ENCODE peak calls at places on chromosomes 16 and 17, in five cellular contexts. F, Y, Z, Q and S are unnamed samples. For H3K9me3, the result is how much of the 10 kb centered on the place peaks cover.

GRCh38 chr17:44307387-44308186 is 814 bp upstream of the RUNDC3A start:
- DNase-seq in Z (peak), Y (peak), Q (peak), F (peak), S (peak)

GRCh38 chr16:46426336-46426735 is 194.8 kb downstream of the SHCBP1 start:
- DNase-seq in Z (no peak), F (no peak), Q (no peak), Y (no peak), S (no peak)

GRCh38 chr16:50591800-50592771 is 43.9 kb downstream of the NKD1 start:
- DNase-seq in Z (peak), Q (peak), F (no peak), Y (peak), S (no peak)

GRCh38 chr17:42118545-42118944 is 2.6 kb downstream of the KAT2A start:
- DNase-seq in Z (no peak), Y (peak), F (peak), Q (no peak), S (peak)

GRCh38 chr16:386641-387156 is 4.9 kb upstream of the PGAP6 start:
- DNase-seq in Y (no peak), Q (no peak), F (no peak), Z (no peak), S (no peak)

GRCh38 chr17:6376901-6377300 is 58.0 kb downstream of the AIPL1 start:
- DNase-seq in Y (no peak), F (no peak), Q (no peak), Z (no peak), S (no peak)

GRCh38 chr16:3189869-3190268 is 1.9 kb downstream of the OR1F1 start:
- DNase-seq in F (no peak), Z (no peak), Q (no peak), Y (no peak), S (peak)

GRCh38 chr16:3590736-3591435 is 13.7 kb upstream of the NLRC3 start:
- DNase-seq in Y (peak), Z (no peak), F (no peak), Q (no peak), S (no peak)

GRCh38 chr17:45092932-45093430 is 31.9 kb downstream of the NMT1 start:
- DNase-seq in Z (peak), Q (no peak), F (no peak), Y (peak), S (no peak)

GRCh38 chr16:1826691-1827573 is at the start of the genes FAHD1 and HAGH:
- DNase-seq in Z (peak), F (peak), Q (peak), Y (peak), S (peak)

GRCh38 chr17:16463341-16464000 is 28.5 kb downstream of the LRRC75A start:
- DNase-seq in Y (peak), F (no peak), Q (peak), Z (peak), S (peak)

GRCh38 chr16:77922355-77922754 is 100.0 kb upstream of the CLEC3A start:
- DNase-seq in Z (no peak), Y (no peak), F (no peak), Q (no peak), S (no peak)

GRCh38 chr16:83903739-83904138 is 4.8 kb downstream of the MLYCD start:
- DNase-seq in Y (no peak), F (no peak), Q (peak), Z (peak), S (no peak)

GRCh38 chr17:61454095-61454931 is 2.1 kb downstream of the TBX4 start:
- DNase-seq in F (no peak), Q (peak), Z (no peak), Y (peak), S (peak)

DNA sequence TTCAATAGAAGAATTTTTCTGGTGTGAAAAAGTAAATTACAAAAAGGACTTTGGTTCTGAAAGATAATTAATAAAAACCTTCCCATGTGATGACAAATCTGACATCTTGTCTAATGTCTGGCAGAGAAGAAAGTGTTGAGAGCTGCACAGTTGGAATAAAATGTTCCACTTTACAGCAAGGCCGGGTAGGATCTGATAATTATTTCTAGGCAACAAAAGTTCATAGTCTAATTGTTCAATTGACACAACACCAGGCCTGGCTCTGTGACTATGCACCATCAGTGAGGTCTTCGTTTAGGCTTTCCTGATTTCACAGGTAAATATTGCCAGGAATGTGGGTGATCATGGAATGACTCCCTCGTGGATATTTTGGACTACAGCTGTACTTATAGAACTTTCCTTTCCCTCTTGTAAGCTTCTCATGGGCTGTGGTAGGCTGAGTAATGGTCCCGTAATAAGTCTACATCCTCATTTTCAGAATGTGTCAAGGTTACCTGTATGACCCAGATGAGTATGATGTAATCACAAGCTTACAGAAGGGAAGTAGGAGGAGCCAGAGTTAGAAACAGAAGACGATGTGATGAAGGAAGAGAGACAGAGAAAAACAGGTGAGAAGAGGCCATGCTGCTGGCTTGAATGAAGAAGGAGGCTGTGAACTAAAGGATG is 217.0 kb downstream of the CDH13 start:
- DNase-seq in Q (no peak), F (no peak), Z (no peak), Y (no peak), S (no peak)
- H3K9me3 ChIP-seq in Q (under half), F (under half), Z (under half), Y (under half), S (under half)

GRCh38 chr16:75096730-75097129 is 19.9 kb downstream of the LDHD start:
- DNase-seq in F (peak), Q (no peak), Y (peak), Z (no peak), S (peak)
- H3K9me3 ChIP-seq in F (under half), Q (under half), Y (under half), Z (under half), S (under half)

DNA sequence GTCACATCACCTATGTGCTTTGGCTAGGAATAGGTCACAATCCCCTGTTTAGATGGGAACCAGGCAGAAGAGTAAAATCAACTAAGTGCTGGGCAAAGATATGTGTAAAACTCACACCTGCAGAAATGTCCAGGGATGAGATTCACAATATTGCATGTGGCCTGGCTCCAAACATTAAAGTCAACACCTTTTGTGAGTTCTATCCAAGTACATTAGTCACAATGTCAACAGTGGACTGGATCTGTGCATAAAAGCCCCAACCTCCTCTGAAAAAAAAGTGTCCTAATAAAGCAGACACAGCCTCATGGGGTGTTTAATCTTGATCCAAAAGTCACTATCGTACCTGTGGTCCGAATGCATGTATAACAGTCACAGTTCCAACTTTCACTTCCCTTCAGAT is 1990.3 kb downstream of the TP53TG3F start:
- DNase-seq in Y (no peak), Q (no peak), Z (no peak), F (no peak), S (no peak)
- H3K9me3 ChIP-seq in Y (under half), Q (under half), Z (under half), F (under half), S (half or more)

GRCh38 chr16:87534030-87534653 is 41.3 kb upstream of the ZCCHC14 start:
- DNase-seq in Z (no peak), Q (no peak), Y (no peak), F (no peak), S (no peak)
- H3K9me3 ChIP-seq in Z (under half), Q (under half), Y (under half), F (under half), S (under half)

GRCh38 chr17:5097101-5097834 is 14.4 kb downstream of the ZNF232 start:
- DNase-seq in Y (peak), F (no peak), Z (peak), Q (peak), S (peak)
- H3K9me3 ChIP-seq in Y (under half), F (under half), Z (under half), Q (under half), S (under half)

GRCh38 chr16:34743115-34743514 is 1283.7 kb downstream of the TP53TG3F start:
- DNase-seq in F (no peak), Y (no peak), Q (no peak), Z (no peak), S (no peak)
- H3K9me3 ChIP-seq in F (under half), Y (under half), Q (under half), Z (half or more), S (half or more)

GRCh38 chr16:70747703-70748631 is 53.0 kb downstream of the VAC14 start:
- DNase-seq in Y (peak), Q (no peak), F (no peak), Z (peak), S (no peak)
- H3K9me3 ChIP-seq in Y (under half), Q (under half), F (under half), Z (under half), S (under half)

GRCh38 chr17:40516581-40517285 is 15.3 kb upstream of the TNS4 start:
- DNase-seq in Z (no peak), Y (no peak), Q (no peak), F (peak), S (peak)
- H3K9me3 ChIP-seq in Z (under half), Y (under half), Q (under half), F (under half), S (under half)

DNA sequence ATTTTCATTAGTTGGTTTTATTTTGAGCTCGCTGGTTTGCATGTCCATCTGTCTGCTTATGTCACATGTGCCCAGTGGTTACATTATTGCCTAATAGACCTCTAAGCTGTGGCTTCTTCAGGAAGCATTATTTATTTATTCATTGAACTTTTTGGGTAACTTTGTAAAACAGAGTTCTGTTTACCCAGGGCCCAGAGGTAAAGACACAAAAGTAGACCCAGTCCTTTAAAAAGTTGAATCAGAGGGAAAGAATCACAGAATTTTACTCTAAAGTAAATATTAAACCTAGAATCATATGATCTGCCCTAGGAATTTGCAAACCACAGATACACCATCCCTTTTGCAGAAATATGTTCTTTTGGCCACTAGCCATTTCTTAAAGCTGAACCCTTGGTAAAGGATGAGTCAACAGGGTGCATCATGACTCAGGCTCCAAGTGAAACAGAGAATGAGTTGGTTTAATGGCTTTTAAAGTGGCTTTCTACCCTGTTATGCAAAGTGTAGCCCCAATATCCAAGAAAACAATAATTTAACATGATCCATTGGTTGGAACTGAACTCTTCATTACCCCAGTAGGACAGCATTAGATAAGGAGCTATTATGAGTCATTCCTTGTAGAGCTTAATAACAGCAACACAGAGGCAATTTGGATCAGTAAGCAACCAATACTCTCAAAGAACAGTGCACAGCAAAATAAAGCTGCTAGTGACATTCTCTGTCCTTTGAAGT is 236.3 kb downstream of the KCNJ2 start:
- DNase-seq in Q (no peak), Y (peak), F (no peak), Z (no peak), S (no peak)
- H3K9me3 ChIP-seq in Q (under half), Y (under half), F (under half), Z (under half), S (under half)

GRCh38 chr17:22506231-22506630 is 813.9 kb downstream of the KCNJ18 start:
- DNase-seq in F (no peak), Q (no peak), Z (no peak), Y (no peak), S (no peak)
- H3K9me3 ChIP-seq in F (under half), Q (under half), Z (under half), Y (under half), S (half or more)